ENCODE peak calls at places on chromosomes 4 and X, in eight cellular contexts. One of them, this sample, is unnamed.

GRCh38 chrX:153521034-153521433 is 3.6 kb downstream of the ATP2B3 start:
- DNase-seq in H1: no peak
- DNase-seq in GM12878: no peak
- DNase-seq in endothelial cell of umbilical vein: no peak
- DNase-seq in K562: no peak
- DNase-seq in HCT116: no peak
- DNase-seq in HepG2: no peak
- DNase-seq in A549: no peak
- DNase-seq in this sample: no peak

GRCh38 chr4:81335221-81335912 is 120.3 kb upstream of the PRKG2 start:
- DNase-seq in H1: no peak
- DNase-seq in GM12878: no peak
- DNase-seq in endothelial cell of umbilical vein: no peak
- DNase-seq in K562: no peak
- DNase-seq in HCT116: no peak
- DNase-seq in HepG2: no peak
- DNase-seq in A549: no peak
- DNase-seq in this sample: no peak

GRCh38 chrX:40887476-40887875 is 152.1 kb upstream of the MED14 start:
- DNase-seq in H1: no peak
- DNase-seq in GM12878: no peak
- DNase-seq in endothelial cell of umbilical vein: no peak
- DNase-seq in K562: no peak
- DNase-seq in HCT116: no peak
- DNase-seq in HepG2: no peak
- DNase-seq in A549: no peak
- DNase-seq in this sample: no peak

GRCh38 chr4:140255919-140256318 is 101.9 kb upstream of the MAML3 start:
- DNase-seq in H1: no peak
- DNase-seq in GM12878: no peak
- DNase-seq in endothelial cell of umbilical vein: no peak
- DNase-seq in K562: no peak
- DNase-seq in HCT116: no peak
- DNase-seq in HepG2: no peak
- DNase-seq in A549: no peak
- DNase-seq in this sample: no peak

GRCh38 chrX:148381603-148382002 is 118.8 kb upstream of the AFF2 start:
- DNase-seq in H1: no peak
- DNase-seq in GM12878: peak
- DNase-seq in endothelial cell of umbilical vein: no peak
- DNase-seq in K562: no peak
- DNase-seq in HCT116: no peak
- DNase-seq in HepG2: no peak
- DNase-seq in A549: no peak
- DNase-seq in this sample: peak

GRCh38 chrX:45751156-45751555 is 550.5 kb upstream of the DIPK2B start:
- DNase-seq in H1: no peak
- DNase-seq in GM12878: no peak
- DNase-seq in endothelial cell of umbilical vein: peak
- DNase-seq in K562: no peak
- DNase-seq in HCT116: no peak
- DNase-seq in HepG2: no peak
- DNase-seq in A549: no peak
- DNase-seq in this sample: no peak

GRCh38 chr4:5619913-5620625 is 88.3 kb downstream of the EVC2 start:
- DNase-seq in H1: no peak
- DNase-seq in GM12878: no peak
- DNase-seq in endothelial cell of umbilical vein: no peak
- DNase-seq in K562: no peak
- DNase-seq in HCT116: no peak
- DNase-seq in HepG2: no peak
- DNase-seq in A549: no peak
- DNase-seq in this sample: peak

GRCh38 chr4:89121711-89122387 is 10.5 kb downstream of the TIGD2 start:
- DNase-seq in H1: no peak
- DNase-seq in GM12878: no peak
- DNase-seq in endothelial cell of umbilical vein: no peak
- DNase-seq in K562: peak
- DNase-seq in HCT116: no peak
- DNase-seq in HepG2: peak
- DNase-seq in A549: no peak
- DNase-seq in this sample: no peak

GRCh38 chrX:42680651-42681050 is 97.3 kb downstream of the PPP1R2C start:
- DNase-seq in H1: no peak
- DNase-seq in GM12878: no peak
- DNase-seq in endothelial cell of umbilical vein: peak
- DNase-seq in K562: no peak
- DNase-seq in HCT116: no peak
- DNase-seq in HepG2: no peak
- DNase-seq in A549: no peak
- DNase-seq in this sample: no peak

GRCh38 chr4:42654606-42655005 is 2.3 kb downstream of the ATP8A1 start:
- DNase-seq in H1: no peak
- DNase-seq in GM12878: no peak
- DNase-seq in endothelial cell of umbilical vein: peak
- DNase-seq in K562: peak
- DNase-seq in HCT116: peak
- DNase-seq in HepG2: peak
- DNase-seq in A549: no peak
- DNase-seq in this sample: peak

GRCh38 chr4:9832640-9833039 is 51.2 kb downstream of the DRD5 start:
- DNase-seq in H1: no peak
- DNase-seq in GM12878: no peak
- DNase-seq in endothelial cell of umbilical vein: no peak
- DNase-seq in K562: no peak
- DNase-seq in HCT116: no peak
- DNase-seq in HepG2: no peak
- DNase-seq in A549: no peak
- DNase-seq in this sample: no peak

GRCh38 chrX:102627640-102628039 is 23.6 kb upstream of the GPRASP1 start:
- DNase-seq in H1: no peak
- DNase-seq in GM12878: no peak
- DNase-seq in endothelial cell of umbilical vein: no peak
- DNase-seq in K562: no peak
- DNase-seq in HCT116: no peak
- DNase-seq in HepG2: no peak
- DNase-seq in A549: no peak
- DNase-seq in this sample: peak

GRCh38 chr4:47550899-47551548 is 65.9 kb downstream of the ATP10D start:
- DNase-seq in H1: no peak
- DNase-seq in GM12878: no peak
- DNase-seq in endothelial cell of umbilical vein: no peak
- DNase-seq in K562: no peak
- DNase-seq in HCT116: no peak
- DNase-seq in HepG2: no peak
- DNase-seq in A549: no peak
- DNase-seq in this sample: no peak

GRCh38 chr4:142383800-142384470 is 462.2 kb downstream of the INPP4B start:
- DNase-seq in H1: no peak
- DNase-seq in GM12878: no peak
- DNase-seq in endothelial cell of umbilical vein: no peak
- DNase-seq in K562: no peak
- DNase-seq in HCT116: no peak
- DNase-seq in HepG2: no peak
- DNase-seq in A549: no peak
- DNase-seq in this sample: no peak

GRCh38 chrX:155028749-155029360 is 2.2 kb downstream of the FUNDC2 start:
- DNase-seq in H1: no peak
- DNase-seq in GM12878: no peak
- DNase-seq in endothelial cell of umbilical vein: peak
- DNase-seq in K562: peak
- DNase-seq in HCT116: no peak
- DNase-seq in HepG2: no peak
- DNase-seq in A549: no peak
- DNase-seq in this sample: peak

GRCh38 chr4:185209031-185209851 is at the start of gene SNX25:
- DNase-seq in H1: peak
- DNase-seq in GM12878: no peak
- DNase-seq in endothelial cell of umbilical vein: peak
- DNase-seq in K562: peak
- DNase-seq in HCT116: peak
- DNase-seq in HepG2: peak
- DNase-seq in A549: peak
- DNase-seq in this sample: peak

GRCh38 chrX:1389181-1389992 is 2.5 kb downstream of the SLC25A6 start:
- DNase-seq in H1: no peak
- DNase-seq in GM12878: no peak
- DNase-seq in endothelial cell of umbilical vein: no peak
- DNase-seq in K562: no peak
- DNase-seq in HCT116: no peak
- DNase-seq in HepG2: no peak
- DNase-seq in A549: no peak
- DNase-seq in this sample: no peak
- TF ChIP-seq POLR2A in H1: peak
- TF ChIP-seq POLR2A in GM12878: peak
- TF ChIP-seq POLR2A in endothelial cell of umbilical vein: no peak
- TF ChIP-seq POLR2A in K562: no peak
- TF ChIP-seq POLR2A in HCT116: no peak
- TF ChIP-seq POLR2A in HepG2: no peak
- TF ChIP-seq POLR2A in A549: no peak
- TF ChIP-seq POLR2A in this sample: no peak

GRCh38 chr4:96170198-96170597 is 330.3 kb downstream of the PDHA2 start:
- DNase-seq in H1: peak
- DNase-seq in GM12878: no peak
- DNase-seq in endothelial cell of umbilical vein: no peak
- DNase-seq in K562: peak
- DNase-seq in HCT116: no peak
- DNase-seq in HepG2: no peak
- DNase-seq in A549: no peak
- DNase-seq in this sample: peak
- TF ChIP-seq MAX in H1: no peak
- TF ChIP-seq MAX in GM12878: no peak
- TF ChIP-seq MAX in endothelial cell of umbilical vein: no peak
- TF ChIP-seq MAX in K562: no peak
- TF ChIP-seq MAX in HCT116: no peak
- TF ChIP-seq MAX in HepG2: no peak
- TF ChIP-seq MAX in A549: no peak
- TF ChIP-seq MAX in this sample: no peak

DNA sequence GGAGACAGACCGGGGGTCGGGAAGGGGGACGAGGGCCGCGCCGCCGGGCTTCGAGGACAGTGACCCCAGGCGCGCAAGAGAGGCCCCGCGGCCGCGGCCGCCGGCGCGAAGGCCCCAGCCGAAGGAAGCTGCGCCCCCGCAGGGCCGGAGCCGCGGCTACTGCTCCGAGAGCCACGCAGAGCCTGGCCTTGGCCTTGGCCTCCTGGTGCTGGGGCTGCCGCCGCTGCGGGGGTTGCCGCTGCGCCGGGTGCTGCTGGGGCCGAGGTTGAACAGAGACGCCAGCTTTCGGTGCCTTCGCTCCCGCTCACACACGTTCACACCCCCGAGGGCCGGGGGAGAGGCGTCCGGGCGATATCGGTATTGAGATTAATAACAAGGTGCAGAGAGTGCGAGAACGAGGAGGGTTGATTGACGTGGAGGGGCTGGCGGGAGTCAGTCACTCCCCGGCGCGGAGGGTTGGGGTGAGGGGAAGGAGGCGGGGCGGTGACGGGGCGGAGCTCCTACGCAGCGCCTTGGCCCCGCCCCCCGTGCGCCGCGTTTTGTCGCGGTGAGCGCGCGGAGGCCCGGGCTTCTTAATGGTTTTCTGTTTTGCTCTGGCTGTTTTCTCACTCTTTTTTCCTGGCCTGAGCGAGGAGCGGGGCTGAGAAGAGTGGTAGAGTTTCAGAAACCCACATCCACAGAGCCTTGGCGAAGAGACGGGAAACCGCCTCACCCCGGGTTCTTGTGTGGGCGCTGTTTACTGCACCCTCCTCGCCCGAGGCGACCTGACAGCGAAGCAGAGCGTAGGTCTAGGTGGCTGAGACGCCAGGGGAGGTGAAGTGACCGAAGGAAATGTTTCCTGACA is 890 bp upstream of the CNOT6L start:
- DNase-seq in H1: peak
- DNase-seq in GM12878: peak
- DNase-seq in endothelial cell of umbilical vein: peak
- DNase-seq in K562: peak
- DNase-seq in HCT116: peak
- DNase-seq in HepG2: peak
- DNase-seq in A549: peak
- DNase-seq in this sample: peak
- TF ChIP-seq POLR2A in H1: peak
- TF ChIP-seq POLR2A in GM12878: peak
- TF ChIP-seq POLR2A in endothelial cell of umbilical vein: peak
- TF ChIP-seq POLR2A in K562: peak
- TF ChIP-seq POLR2A in HCT116: peak
- TF ChIP-seq POLR2A in HepG2: peak
- TF ChIP-seq POLR2A in A549: peak
- TF ChIP-seq POLR2A in this sample: peak

DNA sequence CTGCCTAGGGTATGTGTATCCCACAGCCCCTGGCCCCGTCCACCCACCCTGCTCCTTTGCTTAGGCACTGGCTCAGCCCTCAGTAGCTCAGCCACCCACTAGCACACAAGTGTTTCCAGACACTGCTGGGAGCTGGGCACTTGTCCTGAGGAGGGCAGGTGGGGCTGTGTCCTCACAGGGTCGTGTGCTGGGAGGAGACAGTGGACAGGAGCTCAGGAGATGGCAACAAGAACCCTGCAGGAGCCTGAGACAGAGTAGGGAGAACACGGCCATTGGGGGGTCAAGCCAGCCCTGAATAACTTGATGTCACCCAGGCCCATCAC is 5.5 kb upstream of the CPLX1 start:
- DNase-seq in H1: no peak
- DNase-seq in GM12878: no peak
- DNase-seq in endothelial cell of umbilical vein: no peak
- DNase-seq in K562: no peak
- DNase-seq in HCT116: no peak
- DNase-seq in HepG2: no peak
- DNase-seq in A549: no peak
- DNase-seq in this sample: no peak
- TF ChIP-seq MAX in H1: no peak
- TF ChIP-seq MAX in GM12878: no peak
- TF ChIP-seq MAX in endothelial cell of umbilical vein: no peak
- TF ChIP-seq MAX in K562: no peak
- TF ChIP-seq MAX in HCT116: no peak
- TF ChIP-seq MAX in HepG2: no peak
- TF ChIP-seq MAX in A549: no peak
- TF ChIP-seq MAX in this sample: no peak

This sample was measured in NB4.